ENCODE peak calls at places on chromosomes 12 and 14, in five cellular contexts. Z is mesendoderm, S is H1, Q is K562, N is astrocyte. R is an unnamed sample.

GRCh38 chr12:8493084-8493483 is 20.2 kb upstream of the CLEC4D start:
- DNase-seq in Z (no peak), S (no peak), Q (no peak), N (no peak), R (peak)

GRCh38 chr12:126607867-126608266 is 1542.6 kb downstream of the AACS start:
- DNase-seq in Z (no peak), S (no peak), Q (no peak), N (no peak), R (no peak)

GRCh38 chr12:46926536-46926935 is 100.7 kb upstream of the SLC38A4 start:
- DNase-seq in Z (no peak), S (no peak), Q (no peak), N (no peak), R (no peak)

GRCh38 chr12:89225401-89225800 is 126.9 kb downstream of the DUSP6 start:
- DNase-seq in Z (peak), S (no peak), Q (no peak), N (peak), R (peak)

GRCh38 chr12:72256725-72257124 is 15.4 kb upstream of the TRHDE start:
- DNase-seq in Z (no peak), S (no peak), Q (no peak), N (no peak), R (no peak)

GRCh38 chr12:130655881-130656280 is 60.2 kb downstream of the RIMBP2 start:
- DNase-seq in Z (no peak), S (no peak), Q (no peak), N (no peak), R (no peak)

GRCh38 chr14:34003052-34003668 is 52.3 kb upstream of the EGLN3 start:
- DNase-seq in Z (no peak), S (no peak), Q (no peak), N (no peak), R (no peak)

GRCh38 chr12:64452559-64453329 is 824 bp downstream of the TBK1 start:
- DNase-seq in Z (peak), S (no peak), Q (no peak), N (peak), R (no peak)

GRCh38 chr12:75550906-75551305 is 39.5 kb upstream of the KRR1 start:
- DNase-seq in Z (no peak), S (no peak), Q (no peak), N (peak), R (no peak)

GRCh38 chr12:3236345-3237153 is 159.4 kb downstream of the TSPAN9 start:
- DNase-seq in Z (peak), S (no peak), Q (peak), N (peak), R (no peak)

GRCh38 chr12:288687-289086 is 26.1 kb upstream of the SLC6A13 start:
- DNase-seq in Z (no peak), S (no peak), Q (no peak), N (peak), R (no peak)

GRCh38 chr14:55303646-55304277 is 32.5 kb downstream of the FBXO34 start:
- DNase-seq in Z (no peak), S (no peak), Q (no peak), N (no peak), R (no peak)
- H3K4me3 ChIP-seq in Z (no peak), S (no peak), Q (no peak), N (no peak), R (no peak)

DNA sequence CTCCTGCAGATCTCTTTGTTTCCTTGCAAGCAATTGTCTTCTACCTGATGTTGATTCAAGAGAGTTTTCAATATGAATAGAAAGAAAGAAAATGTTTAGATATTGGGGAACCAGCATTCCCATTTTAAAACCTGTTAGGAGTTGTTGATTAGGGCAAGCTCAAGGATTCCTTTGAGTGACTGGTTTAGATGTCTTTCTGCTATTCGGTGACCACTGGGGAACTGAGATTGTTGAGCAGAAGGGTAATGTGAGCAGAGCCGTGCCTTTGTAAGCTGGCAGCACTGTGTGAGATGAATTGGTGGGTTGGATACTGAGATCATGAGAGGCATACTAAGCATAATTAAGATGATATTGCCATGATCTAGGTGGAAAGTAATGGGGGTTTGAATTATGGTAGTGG is 39.1 kb upstream of the PAPLN start:
- DNase-seq in Z (no peak), S (no peak), Q (no peak), N (no peak), R (no peak)
- H3K4me3 ChIP-seq in Z (no peak), S (no peak), Q (no peak), N (no peak), R (no peak)

GRCh38 chr14:106506901-106507305 is 980.5 kb downstream of the TMEM121 start:
- DNase-seq in Z (no peak), S (no peak), Q (no peak), N (no peak), R (peak)
- H3K4me3 ChIP-seq in Z (no peak), S (no peak), Q (no peak), N (no peak), R (peak)

GRCh38 chr12:6548556-6549378 is 7.1 kb downstream of the IFFO1 start:
- DNase-seq in Z (no peak), S (no peak), Q (no peak), N (peak), R (no peak)
- H3K4me3 ChIP-seq in Z (no peak), S (no peak), Q (no peak), N (peak), R (no peak)

GRCh38 chr12:82685721-82686222 is 934 bp upstream of the TMTC2 start:
- DNase-seq in Z (peak), S (peak), Q (peak), N (peak), R (peak)
- H3K4me3 ChIP-seq in Z (peak), S (peak), Q (peak), N (peak), R (peak)

GRCh38 chr14:20988717-20989116 is 1.1 kb upstream of the METTL17 start:
- DNase-seq in Z (no peak), S (no peak), Q (no peak), N (no peak), R (no peak)
- H3K4me3 ChIP-seq in Z (no peak), S (no peak), Q (no peak), N (peak), R (no peak)

DNA sequence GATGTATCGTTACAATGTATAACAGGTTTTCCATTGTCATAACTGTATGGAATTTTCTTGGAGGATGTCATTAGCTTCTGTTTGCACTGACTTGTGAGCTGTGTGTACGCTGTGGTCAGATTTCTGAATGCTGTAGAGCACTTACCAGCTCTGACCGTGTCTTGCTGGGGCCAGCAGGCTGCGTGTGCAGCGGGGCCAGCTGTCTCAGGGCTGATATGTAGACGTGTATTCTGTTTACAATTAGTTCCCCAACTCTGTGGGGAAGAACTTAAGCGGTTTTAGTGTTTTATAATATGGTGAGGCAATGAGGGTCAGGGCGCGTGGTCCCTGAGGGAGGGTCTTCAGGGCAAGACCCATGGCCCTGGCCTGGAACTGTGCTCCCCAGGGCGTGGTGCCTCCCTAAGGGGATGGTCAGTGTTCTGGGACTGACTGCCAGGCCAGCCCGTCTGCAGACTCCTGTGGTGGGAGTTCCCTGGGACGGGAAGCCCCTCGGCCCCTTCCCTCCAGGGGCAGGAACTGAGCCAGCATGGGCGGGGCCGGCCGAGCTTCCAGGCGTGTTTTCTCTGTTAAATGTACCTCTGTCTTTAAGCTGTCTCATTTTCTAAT is 18.7 kb downstream of the XRCC3 start:
- DNase-seq in Z (no peak), S (no peak), Q (no peak), N (peak), R (no peak)
- H3K4me3 ChIP-seq in Z (no peak), S (no peak), Q (no peak), N (no peak), R (no peak)

GRCh38 chr12:93786669-93787397 is 109.7 kb downstream of the CRADD start:
- DNase-seq in Z (no peak), S (no peak), Q (no peak), N (peak), R (no peak)

GRCh38 chr12:93784339-93785086 is 107.3 kb downstream of the CRADD start:
- DNase-seq in Z (peak), S (no peak), Q (no peak), N (peak), R (no peak)

GRCh38 chr12:93782854-93783253 is 105.7 kb downstream of the CRADD start:
- DNase-seq in Z (no peak), S (no peak), Q (no peak), N (no peak), R (no peak)

GRCh38 chr12:93783827-93784226 is 106.7 kb downstream of the CRADD start:
- DNase-seq in Z (no peak), S (no peak), Q (no peak), N (no peak), R (peak)

DNA sequence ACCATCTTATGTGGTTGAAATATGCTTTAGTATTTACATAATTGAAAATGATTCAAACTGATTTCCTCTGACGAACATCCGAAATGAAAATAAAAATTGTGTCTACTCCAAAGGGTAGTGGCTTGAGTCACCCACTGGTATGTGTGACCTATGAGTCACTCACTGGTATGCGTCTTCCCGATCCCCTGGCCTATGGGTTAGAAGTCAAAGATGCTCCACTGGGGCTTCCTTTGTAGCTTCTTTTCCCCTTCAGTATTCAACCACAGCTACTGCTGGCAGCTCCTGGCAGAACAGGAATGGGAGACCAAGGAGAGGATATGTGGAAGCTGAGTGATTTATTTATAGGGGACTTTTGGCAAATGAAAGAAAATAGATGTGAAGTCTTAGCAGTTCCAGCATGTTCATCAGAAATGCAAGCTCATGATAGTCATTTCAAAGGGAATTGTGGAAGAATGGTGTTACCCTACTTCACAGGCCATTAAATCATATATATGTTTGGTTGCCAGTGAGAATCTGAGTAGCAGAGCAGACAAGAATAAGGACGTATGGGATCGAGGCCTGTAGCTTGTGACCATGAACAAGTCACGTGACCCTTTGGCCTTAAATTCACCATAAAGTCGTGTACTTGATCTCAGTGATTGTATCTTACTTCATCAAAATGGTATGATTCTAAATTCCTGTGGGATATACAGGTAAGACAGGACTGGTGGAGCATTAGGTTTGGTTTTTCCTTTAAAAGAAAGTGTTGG is 108.3 kb downstream of the CRADD start:
- DNase-seq in Z (peak), S (no peak), Q (peak), N (peak), R (peak)
- H3K4me3 ChIP-seq in Z (no peak), S (no peak), Q (no peak), N (no peak), R (no peak)